ENCODE peak calls at places on chromosome 20, in four cellular contexts. L is AG10803; B is effector CD8-positive, alpha-beta T cell; J is T-cell. M is an unnamed sample.

GRCh38 chr20:1469925-1470571 is 3.4 kb upstream of the NSFL1C start:
- DNase-seq in L (peak), B (no peak), J (no peak), M (no peak)

GRCh38 chr20:32152421-32153155 is 43.1 kb downstream of the TM9SF4 start:
- DNase-seq in L (no peak), B (no peak), J (no peak), M (no peak)

GRCh38 chr20:21019831-21020655 is 86.1 kb downstream of the LINC00237 start:
- DNase-seq in L (no peak), B (no peak), J (no peak), M (no peak)

GRCh38 chr20:40632346-40632976 is 56.6 kb downstream of the MAFB start:
- DNase-seq in L (no peak), B (no peak), J (no peak), M (no peak)

GRCh38 chr20:35306931-35307517 is 14.8 kb upstream of the FAM83C start:
- DNase-seq in L (peak), B (no peak), J (no peak), M (peak)

GRCh38 chr20:49424536-49424935 is 57.9 kb downstream of the KCNB1 start:
- DNase-seq in L (peak), B (no peak), J (no peak), M (no peak)

GRCh38 chr20:20273281-20273680 is 94.6 kb upstream of the INSM1 start:
- DNase-seq in L (no peak), B (no peak), J (no peak), M (no peak)

GRCh38 chr20:39298116-39298515 is 336.0 kb downstream of the DHX35 start:
- DNase-seq in L (no peak), B (no peak), J (no peak), M (no peak)

GRCh38 chr20:4082406-4083102 is 67.2 kb upstream of the RNF24 start:
- DNase-seq in L (peak), B (no peak), J (no peak), M (no peak)

GRCh38 chr20:58073945-58074920 is 154.2 kb downstream of the ANKRD60 start:
- DNase-seq in L (peak), B (no peak), J (no peak), M (no peak)

GRCh38 chr20:49119972-49120371 is 68.2 kb downstream of the STAU1 start:
- DNase-seq in L (no peak), B (no peak), J (no peak), M (no peak)

GRCh38 chr20:36768768-36769430 is 4.7 kb downstream of the DSN1 start:
- DNase-seq in L (peak), B (no peak), J (no peak), M (no peak)

GRCh38 chr20:52191132-52191435 is 495 bp downstream of the ZFP64 start:
- DNase-seq in L (no peak), B (no peak), J (no peak), M (peak)

GRCh38 chr20:15475483-15475882 is 1097.8 kb downstream of the KIF16B start:
- DNase-seq in L (no peak), B (no peak), J (no peak), M (no peak)

GRCh38 chr20:36310215-36310981 is 4.3 kb downstream of the DLGAP4 start:
- DNase-seq in L (no peak), B (no peak), J (no peak), M (no peak)

GRCh38 chr20:62405108-62405980 is 1.7 kb downstream of the CABLES2 start:
- DNase-seq in L (peak), B (no peak), J (no peak), M (peak)

GRCh38 chr20:64193058-64193457 is 28.8 kb downstream of the MYT1 start:
- DNase-seq in L (no peak), B (no peak), J (no peak), M (no peak)

GRCh38 chr20:54113553-54113952 is 43.2 kb upstream of the BCAS1 start:
- DNase-seq in L (no peak), B (no peak), J (no peak), M (no peak)

GRCh38 chr20:6711950-6712634 is 55.4 kb upstream of the BMP2 start:
- DNase-seq in L (no peak), B (no peak), J (no peak), M (no peak)

GRCh38 chr20:20079102-20079784 is 26.9 kb downstream of the CFAP61 start:
- DNase-seq in L (no peak), B (no peak), J (no peak), M (no peak)

GRCh38 chr20:18052856-18053255 is 4.9 kb downstream of the OVOL2 start:
- DNase-seq in L (no peak), B (no peak), J (no peak), M (no peak)

GRCh38 chr20:6053776-6054688 is at the start of gene LRRN4:
- DNase-seq in L (peak), B (no peak), J (no peak), M (no peak)

GRCh38 chr20:44900231-44900854 is 9.5 kb upstream of the PABPC1L start:
- DNase-seq in L (no peak), B (no peak), J (no peak), M (no peak)

GRCh38 chr20:50400705-50401045 is 109.5 kb upstream of the PTPN1 start:
- DNase-seq in L (no peak), B (no peak), J (no peak), M (no peak)

GRCh38 chr20:20737158-20737557 is 24.7 kb upstream of the RALGAPA2 start:
- DNase-seq in L (no peak), B (no peak), J (no peak), M (no peak)

GRCh38 chr20:39070484-39071231 is 108.5 kb downstream of the DHX35 start:
- DNase-seq in L (peak), B (no peak), J (no peak), M (no peak)

GRCh38 chr20:8117636-8118413 is 14.2 kb upstream of the PLCB1 start:
- DNase-seq in L (peak), B (no peak), J (no peak), M (no peak)

M was measured in frontal cortex.